ENCODE peak calls at places on chromosomes 7 and 10, in seven cellular contexts. P, H, Y, I, E, M and S are unnamed samples.

GRCh38 chr10:61835909-61836232 is 65.6 kb upstream of the ARID5B start:
- DNase-seq in Y (no peak), I (no peak), E (no peak), P (no peak), H (no peak), M (no peak), S (no peak)

GRCh38 chr7:139709460-139709859 is 68.3 kb downstream of the HIPK2 start:
- DNase-seq in M (no peak), I (no peak), P (no peak), E (no peak), Y (no peak), H (no peak), S (no peak)

GRCh38 chr10:33735463-33735862 is 401.0 kb upstream of the NRP1 start:
- DNase-seq in E (no peak), Y (no peak), H (no peak), M (no peak), I (no peak), P (no peak), S (peak)

GRCh38 chr7:5470167-5470532 is 46.5 kb upstream of the TNRC18 start:
- DNase-seq in Y (no peak), P (no peak), E (no peak), H (no peak), I (no peak), M (no peak), S (no peak)

GRCh38 chr7:9241826-9242225 is 808.4 kb downstream of the NXPH1 start:
- DNase-seq in H (no peak), P (no peak), E (no peak), M (no peak), I (no peak), Y (no peak), S (no peak)

GRCh38 chr10:103082683-103083082 is 110.4 kb downstream of the NT5C2 start:
- DNase-seq in P (no peak), Y (no peak), H (no peak), E (no peak), I (no peak), M (no peak), S (no peak)

GRCh38 chr10:73263948-73264347 is 11.5 kb upstream of the MRPS16 start:
- DNase-seq in P (no peak), H (peak), E (no peak), M (no peak), Y (no peak), I (no peak), S (peak)

GRCh38 chr10:126130291-126130710 is 233.9 kb downstream of the FANK1 start:
- DNase-seq in E (no peak), P (no peak), H (no peak), I (no peak), M (no peak), Y (peak), S (peak)

GRCh38 chr7:136114966-136115762 is 138.0 kb upstream of the MTPN start:
- DNase-seq in Y (no peak), I (peak), P (no peak), E (no peak), M (no peak), H (peak), S (peak)

GRCh38 chr7:114703677-114704076 is 218.2 kb upstream of the MDFIC start:
- DNase-seq in Y (peak), H (peak), E (no peak), M (no peak), P (no peak), I (no peak), S (peak)

GRCh38 chr10:93397020-93397419 is 85.1 kb downstream of the MYOF start:
- DNase-seq in M (no peak), I (no peak), E (no peak), Y (no peak), H (no peak), P (no peak), S (no peak)

GRCh38 chr10:72310241-72310633 is 36.5 kb downstream of the DDIT4 start:
- DNase-seq in P (no peak), E (no peak), H (peak), Y (no peak), M (no peak), I (no peak), S (peak)

GRCh38 chr10:42454313-42454712 is 184.1 kb downstream of the ZNF33B start:
- DNase-seq in I (no peak), E (no peak), M (no peak), P (no peak), Y (no peak), H (no peak), S (no peak)

GRCh38 chr10:71243756-71244637 is 31.6 kb downstream of the UNC5B start:
- DNase-seq in I (no peak), E (no peak), H (peak), Y (no peak), M (no peak), P (no peak), S (peak)

GRCh38 chr7:37162106-37162505 is 286.6 kb downstream of the ELMO1 start:
- DNase-seq in M (no peak), Y (no peak), I (no peak), H (no peak), E (no peak), P (no peak), S (no peak)

GRCh38 chr7:47622946-47623640 is 41.2 kb upstream of the TNS3 start:
- DNase-seq in E (no peak), I (no peak), H (no peak), P (no peak), M (no peak), Y (no peak), S (peak)

GRCh38 chr7:102284399-102284798 is 2.3 kb upstream of the SH2B2 start:
- DNase-seq in I (peak), Y (no peak), H (no peak), M (no peak), E (no peak), P (no peak), S (no peak)

GRCh38 chr10:117540640-117541404 is 1.7 kb upstream of the EMX2 start:
- DNase-seq in M (no peak), Y (no peak), E (no peak), I (no peak), P (no peak), H (no peak), S (no peak)

GRCh38 chr7:26549281-26549943 is 257.8 kb downstream of the SNX10 start:
- DNase-seq in E (no peak), I (no peak), P (no peak), Y (no peak), M (no peak), H (peak), S (no peak)

GRCh38 chr7:151086802-151087246 is 549 bp downstream of the AGAP3 start:
- DNase-seq in E (no peak), H (peak), M (no peak), P (peak), I (peak), Y (peak), S (peak)